ENCODE peak calls at places on chromosomes 5 and 9, in five cellular contexts. D is substantia nigra; A is aorta; I is CD4-positive, alpha-beta T cell; G is AG08396. B is an unnamed sample.

GRCh38 chr5:122180863-122181519 is 51.6 kb downstream of the ZNF474 start:
- DNase-seq in D (no peak), A (no peak), I (no peak), G (peak), B (no peak)

GRCh38 chr9:109132473-109133095 is 12.8 kb upstream of the TMEM245 start:
- DNase-seq in D (no peak), A (no peak), I (no peak), G (no peak), B (no peak)

GRCh38 chr5:170633235-170634041 is 129.6 kb downstream of the KCNIP1 start:
- DNase-seq in D (no peak), A (peak), I (no peak), G (peak), B (no peak)

GRCh38 chr5:14261856-14262611 is 118.9 kb downstream of the TRIO start:
- DNase-seq in D (no peak), A (no peak), I (no peak), G (no peak), B (no peak)

GRCh38 chr9:86116425-86116824 is 17.1 kb upstream of the GOLM1 start:
- DNase-seq in D (no peak), A (no peak), I (no peak), G (no peak), B (no peak)

GRCh38 chr5:168291961-168292782 is 727 bp downstream of the WWC1 start:
- DNase-seq in D (no peak), A (no peak), I (no peak), G (peak), B (no peak)

GRCh38 chr9:126376311-126376902 is 49.8 kb downstream of the MVB12B start:
- DNase-seq in D (peak), A (no peak), I (no peak), G (no peak), B (no peak)

GRCh38 chr5:177357459-177358332 is at the start of gene RGS14:
- DNase-seq in D (no peak), A (no peak), I (peak), G (no peak), B (no peak)

GRCh38 chr5:180072556-180072955 is 997 bp upstream of the RNF130 start:
- DNase-seq in D (no peak), A (no peak), I (no peak), G (no peak), B (no peak)

GRCh38 chr5:139903805-139904565 is 108.4 kb downstream of the PSD2 start:
- DNase-seq in D (peak), A (no peak), I (no peak), G (peak), B (peak)

GRCh38 chr5:149731332-149731616 is 1.2 kb downstream of the PPARGC1B start:
- DNase-seq in D (no peak), A (no peak), I (no peak), G (no peak), B (no peak)

GRCh38 chr5:127070243-127070642 is 3.1 kb downstream of the C5orf63 start:
- DNase-seq in D (no peak), A (no peak), I (no peak), G (no peak), B (no peak)

GRCh38 chr5:139394123-139394653 is 716 bp downstream of the PROB1 start:
- DNase-seq in D (peak), A (peak), I (peak), G (peak), B (no peak)

GRCh38 chr9:6955251-6955921 is 197.6 kb downstream of the KDM4C start:
- DNase-seq in D (peak), A (no peak), I (no peak), G (peak), B (no peak)

GRCh38 chr5:88688242-88688959 is 194.6 kb downstream of the MEF2C start:
- DNase-seq in D (no peak), A (no peak), I (no peak), G (no peak), B (no peak)

GRCh38 chr9:111978616-111979015 is 82.0 kb downstream of the UGCG start:
- DNase-seq in D (no peak), A (no peak), I (no peak), G (no peak), B (no peak)

GRCh38 chr9:38008168-38009034 is 60.6 kb downstream of the SHB start:
- DNase-seq in D (no peak), A (peak), I (no peak), G (peak), B (no peak)

GRCh38 chr9:89525673-89526374 is 27.9 kb upstream of the SEMA4D start:
- DNase-seq in D (no peak), A (no peak), I (no peak), G (no peak), B (no peak)